ENCODE peak calls at places on chromosomes 16 and 17, in six cellular contexts. One of them, this sample, is unnamed.

GRCh38 chr17:34990921-34991365 is 10.6 kb downstream of the LIG3 start:
- DNase-seq in iPS-NIHi11: no peak
- DNase-seq in activated CD4-positive, alpha-beta T cell treated with anti-CD3 and anti-CD28 coated beads, Interleukin-2, amount 50 U/mL, for 48 hours: no peak
- DNase-seq in activated gamma-delta T cell treated with Interleukin-2 at 50 U/mL for 16 hours: no peak
- DNase-seq in naive thymus-derived CD4-positive, alpha-beta T cell: no peak
- DNase-seq in stimulated activated CD4-positive, alpha-beta T cell treated with anti-CD3 and anti-CD28 coated beads, Interleukin-2, amount 100 ng/mL, for 24 hours: no peak
- DNase-seq in this sample: no peak

GRCh38 chr16:28546626-28547025 is 7.1 kb upstream of the SGF29 start:
- DNase-seq in iPS-NIHi11: no peak
- DNase-seq in activated CD4-positive, alpha-beta T cell treated with anti-CD3 and anti-CD28 coated beads, Interleukin-2, amount 50 U/mL, for 48 hours: no peak
- DNase-seq in activated gamma-delta T cell treated with Interleukin-2 at 50 U/mL for 16 hours: no peak
- DNase-seq in naive thymus-derived CD4-positive, alpha-beta T cell: no peak
- DNase-seq in stimulated activated CD4-positive, alpha-beta T cell treated with anti-CD3 and anti-CD28 coated beads, Interleukin-2, amount 100 ng/mL, for 24 hours: no peak
- DNase-seq in this sample: no peak

GRCh38 chr17:66673668-66674276 is 161.1 kb upstream of the CACNG5 start:
- DNase-seq in iPS-NIHi11: peak; percentile 55
- DNase-seq in activated CD4-positive, alpha-beta T cell treated with anti-CD3 and anti-CD28 coated beads, Interleukin-2, amount 50 U/mL, for 48 hours: no peak
- DNase-seq in activated gamma-delta T cell treated with Interleukin-2 at 50 U/mL for 16 hours: peak; percentile 30
- DNase-seq in naive thymus-derived CD4-positive, alpha-beta T cell: peak; percentile 76
- DNase-seq in stimulated activated CD4-positive, alpha-beta T cell treated with anti-CD3 and anti-CD28 coated beads, Interleukin-2, amount 100 ng/mL, for 24 hours: peak; percentile 39
- DNase-seq in this sample: peak; percentile 57

GRCh38 chr17:27322026-27322425 is 28.1 kb downstream of the WSB1 start:
- DNase-seq in iPS-NIHi11: no peak
- DNase-seq in activated CD4-positive, alpha-beta T cell treated with anti-CD3 and anti-CD28 coated beads, Interleukin-2, amount 50 U/mL, for 48 hours: no peak
- DNase-seq in activated gamma-delta T cell treated with Interleukin-2 at 50 U/mL for 16 hours: no peak
- DNase-seq in naive thymus-derived CD4-positive, alpha-beta T cell: no peak
- DNase-seq in stimulated activated CD4-positive, alpha-beta T cell treated with anti-CD3 and anti-CD28 coated beads, Interleukin-2, amount 100 ng/mL, for 24 hours: peak; percentile 2
- DNase-seq in this sample: no peak

GRCh38 chr16:55815320-55815719 is 17.6 kb downstream of the CES1 start:
- DNase-seq in iPS-NIHi11: no peak
- DNase-seq in activated CD4-positive, alpha-beta T cell treated with anti-CD3 and anti-CD28 coated beads, Interleukin-2, amount 50 U/mL, for 48 hours: no peak
- DNase-seq in activated gamma-delta T cell treated with Interleukin-2 at 50 U/mL for 16 hours: no peak
- DNase-seq in naive thymus-derived CD4-positive, alpha-beta T cell: no peak
- DNase-seq in stimulated activated CD4-positive, alpha-beta T cell treated with anti-CD3 and anti-CD28 coated beads, Interleukin-2, amount 100 ng/mL, for 24 hours: peak; percentile 14
- DNase-seq in this sample: no peak

GRCh38 chr16:58586340-58587030 is 43.1 kb downstream of the CNOT1 start:
- DNase-seq in iPS-NIHi11: no peak
- DNase-seq in activated CD4-positive, alpha-beta T cell treated with anti-CD3 and anti-CD28 coated beads, Interleukin-2, amount 50 U/mL, for 48 hours: no peak
- DNase-seq in activated gamma-delta T cell treated with Interleukin-2 at 50 U/mL for 16 hours: no peak
- DNase-seq in naive thymus-derived CD4-positive, alpha-beta T cell: no peak
- DNase-seq in stimulated activated CD4-positive, alpha-beta T cell treated with anti-CD3 and anti-CD28 coated beads, Interleukin-2, amount 100 ng/mL, for 24 hours: no peak
- DNase-seq in this sample: no peak

GRCh38 chr16:4700380-4700996 is 7.1 kb downstream of the NUDT16L1 start:
- DNase-seq in iPS-NIHi11: peak; percentile 4
- DNase-seq in activated CD4-positive, alpha-beta T cell treated with anti-CD3 and anti-CD28 coated beads, Interleukin-2, amount 50 U/mL, for 48 hours: no peak
- DNase-seq in activated gamma-delta T cell treated with Interleukin-2 at 50 U/mL for 16 hours: peak; percentile 36
- DNase-seq in naive thymus-derived CD4-positive, alpha-beta T cell: no peak
- DNase-seq in stimulated activated CD4-positive, alpha-beta T cell treated with anti-CD3 and anti-CD28 coated beads, Interleukin-2, amount 100 ng/mL, for 24 hours: no peak
- DNase-seq in this sample: no peak

GRCh38 chr16:89920723-89921122 is 2.1 kb downstream of the MC1R start:
- DNase-seq in iPS-NIHi11: no peak
- DNase-seq in activated CD4-positive, alpha-beta T cell treated with anti-CD3 and anti-CD28 coated beads, Interleukin-2, amount 50 U/mL, for 48 hours: no peak
- DNase-seq in activated gamma-delta T cell treated with Interleukin-2 at 50 U/mL for 16 hours: no peak
- DNase-seq in naive thymus-derived CD4-positive, alpha-beta T cell: no peak
- DNase-seq in stimulated activated CD4-positive, alpha-beta T cell treated with anti-CD3 and anti-CD28 coated beads, Interleukin-2, amount 100 ng/mL, for 24 hours: no peak
- DNase-seq in this sample: no peak

GRCh38 chr17:42081516-42082129 is 16.6 kb downstream of the ZNF385C start:
- DNase-seq in iPS-NIHi11: no peak
- DNase-seq in activated CD4-positive, alpha-beta T cell treated with anti-CD3 and anti-CD28 coated beads, Interleukin-2, amount 50 U/mL, for 48 hours: no peak
- DNase-seq in activated gamma-delta T cell treated with Interleukin-2 at 50 U/mL for 16 hours: no peak
- DNase-seq in naive thymus-derived CD4-positive, alpha-beta T cell: no peak
- DNase-seq in stimulated activated CD4-positive, alpha-beta T cell treated with anti-CD3 and anti-CD28 coated beads, Interleukin-2, amount 100 ng/mL, for 24 hours: no peak
- DNase-seq in this sample: no peak

GRCh38 chr16:69848635-69849545 is 86.8 kb downstream of the WWP2 start:
- DNase-seq in iPS-NIHi11: no peak
- DNase-seq in activated CD4-positive, alpha-beta T cell treated with anti-CD3 and anti-CD28 coated beads, Interleukin-2, amount 50 U/mL, for 48 hours: no peak
- DNase-seq in activated gamma-delta T cell treated with Interleukin-2 at 50 U/mL for 16 hours: no peak
- DNase-seq in naive thymus-derived CD4-positive, alpha-beta T cell: no peak
- DNase-seq in stimulated activated CD4-positive, alpha-beta T cell treated with anti-CD3 and anti-CD28 coated beads, Interleukin-2, amount 100 ng/mL, for 24 hours: no peak
- DNase-seq in this sample: no peak

GRCh38 chr17:33674685-33675084 is 381.6 kb upstream of the ASIC2 start:
- DNase-seq in iPS-NIHi11: peak; percentile 83
- DNase-seq in activated CD4-positive, alpha-beta T cell treated with anti-CD3 and anti-CD28 coated beads, Interleukin-2, amount 50 U/mL, for 48 hours: peak; percentile 36
- DNase-seq in activated gamma-delta T cell treated with Interleukin-2 at 50 U/mL for 16 hours: peak; percentile 20
- DNase-seq in naive thymus-derived CD4-positive, alpha-beta T cell: no peak
- DNase-seq in stimulated activated CD4-positive, alpha-beta T cell treated with anti-CD3 and anti-CD28 coated beads, Interleukin-2, amount 100 ng/mL, for 24 hours: peak; percentile 37
- DNase-seq in this sample: peak; percentile 67

GRCh38 chr16:9139965-9140364 is 48.5 kb downstream of the HAPSTR1 start:
- DNase-seq in iPS-NIHi11: peak; percentile 58
- DNase-seq in activated CD4-positive, alpha-beta T cell treated with anti-CD3 and anti-CD28 coated beads, Interleukin-2, amount 50 U/mL, for 48 hours: no peak
- DNase-seq in activated gamma-delta T cell treated with Interleukin-2 at 50 U/mL for 16 hours: no peak
- DNase-seq in naive thymus-derived CD4-positive, alpha-beta T cell: no peak
- DNase-seq in stimulated activated CD4-positive, alpha-beta T cell treated with anti-CD3 and anti-CD28 coated beads, Interleukin-2, amount 100 ng/mL, for 24 hours: no peak
- DNase-seq in this sample: peak; percentile 39

GRCh38 chr17:62666061-62666800 is 38.8 kb downstream of the MRC2 start:
- DNase-seq in iPS-NIHi11: no peak
- DNase-seq in activated CD4-positive, alpha-beta T cell treated with anti-CD3 and anti-CD28 coated beads, Interleukin-2, amount 50 U/mL, for 48 hours: no peak
- DNase-seq in activated gamma-delta T cell treated with Interleukin-2 at 50 U/mL for 16 hours: no peak
- DNase-seq in naive thymus-derived CD4-positive, alpha-beta T cell: no peak
- DNase-seq in stimulated activated CD4-positive, alpha-beta T cell treated with anti-CD3 and anti-CD28 coated beads, Interleukin-2, amount 100 ng/mL, for 24 hours: no peak
- DNase-seq in this sample: no peak

GRCh38 chr17:39244016-39244599 is 18.4 kb upstream of the STAC2 start:
- DNase-seq in iPS-NIHi11: no peak
- DNase-seq in activated CD4-positive, alpha-beta T cell treated with anti-CD3 and anti-CD28 coated beads, Interleukin-2, amount 50 U/mL, for 48 hours: no peak
- DNase-seq in activated gamma-delta T cell treated with Interleukin-2 at 50 U/mL for 16 hours: no peak
- DNase-seq in naive thymus-derived CD4-positive, alpha-beta T cell: no peak
- DNase-seq in stimulated activated CD4-positive, alpha-beta T cell treated with anti-CD3 and anti-CD28 coated beads, Interleukin-2, amount 100 ng/mL, for 24 hours: no peak
- DNase-seq in this sample: no peak

GRCh38 chr17:63843387-63844292 is 1.2 kb upstream of the SMARCD2 start:
- DNase-seq in iPS-NIHi11: no peak
- DNase-seq in activated CD4-positive, alpha-beta T cell treated with anti-CD3 and anti-CD28 coated beads, Interleukin-2, amount 50 U/mL, for 48 hours: peak; percentile 40
- DNase-seq in activated gamma-delta T cell treated with Interleukin-2 at 50 U/mL for 16 hours: no peak
- DNase-seq in naive thymus-derived CD4-positive, alpha-beta T cell: no peak
- DNase-seq in stimulated activated CD4-positive, alpha-beta T cell treated with anti-CD3 and anti-CD28 coated beads, Interleukin-2, amount 100 ng/mL, for 24 hours: peak; percentile 45
- DNase-seq in this sample: no peak

GRCh38 chr17:79413591-79413990 is 197.3 kb downstream of the RBFOX3 start:
- DNase-seq in iPS-NIHi11: no peak
- DNase-seq in activated CD4-positive, alpha-beta T cell treated with anti-CD3 and anti-CD28 coated beads, Interleukin-2, amount 50 U/mL, for 48 hours: no peak
- DNase-seq in activated gamma-delta T cell treated with Interleukin-2 at 50 U/mL for 16 hours: no peak
- DNase-seq in naive thymus-derived CD4-positive, alpha-beta T cell: no peak
- DNase-seq in stimulated activated CD4-positive, alpha-beta T cell treated with anti-CD3 and anti-CD28 coated beads, Interleukin-2, amount 100 ng/mL, for 24 hours: no peak
- DNase-seq in this sample: no peak

GRCh38 chr16:56477096-56477878 is 25.9 kb downstream of the OGFOD1 start:
- DNase-seq in iPS-NIHi11: peak; percentile 18
- DNase-seq in activated CD4-positive, alpha-beta T cell treated with anti-CD3 and anti-CD28 coated beads, Interleukin-2, amount 50 U/mL, for 48 hours: no peak
- DNase-seq in activated gamma-delta T cell treated with Interleukin-2 at 50 U/mL for 16 hours: no peak
- DNase-seq in naive thymus-derived CD4-positive, alpha-beta T cell: no peak
- DNase-seq in stimulated activated CD4-positive, alpha-beta T cell treated with anti-CD3 and anti-CD28 coated beads, Interleukin-2, amount 100 ng/mL, for 24 hours: peak; percentile 23
- DNase-seq in this sample: no peak

GRCh38 chr17:41466988-41467387 is at the start of gene KRT32:
- DNase-seq in iPS-NIHi11: no peak
- DNase-seq in activated CD4-positive, alpha-beta T cell treated with anti-CD3 and anti-CD28 coated beads, Interleukin-2, amount 50 U/mL, for 48 hours: no peak
- DNase-seq in activated gamma-delta T cell treated with Interleukin-2 at 50 U/mL for 16 hours: no peak
- DNase-seq in naive thymus-derived CD4-positive, alpha-beta T cell: no peak
- DNase-seq in stimulated activated CD4-positive, alpha-beta T cell treated with anti-CD3 and anti-CD28 coated beads, Interleukin-2, amount 100 ng/mL, for 24 hours: no peak
- DNase-seq in this sample: no peak

GRCh38 chr16:12184419-12184831 is 207.9 kb downstream of the SNX29 start:
- DNase-seq in iPS-NIHi11: peak; percentile 27
- DNase-seq in activated CD4-positive, alpha-beta T cell treated with anti-CD3 and anti-CD28 coated beads, Interleukin-2, amount 50 U/mL, for 48 hours: no peak
- DNase-seq in activated gamma-delta T cell treated with Interleukin-2 at 50 U/mL for 16 hours: no peak
- DNase-seq in naive thymus-derived CD4-positive, alpha-beta T cell: no peak
- DNase-seq in stimulated activated CD4-positive, alpha-beta T cell treated with anti-CD3 and anti-CD28 coated beads, Interleukin-2, amount 100 ng/mL, for 24 hours: no peak
- DNase-seq in this sample: no peak

GRCh38 chr17:64455993-64456885 is 7.3 kb downstream of the MILR1 start:
- DNase-seq in iPS-NIHi11: no peak
- DNase-seq in activated CD4-positive, alpha-beta T cell treated with anti-CD3 and anti-CD28 coated beads, Interleukin-2, amount 50 U/mL, for 48 hours: no peak
- DNase-seq in activated gamma-delta T cell treated with Interleukin-2 at 50 U/mL for 16 hours: no peak
- DNase-seq in naive thymus-derived CD4-positive, alpha-beta T cell: peak; percentile 7
- DNase-seq in stimulated activated CD4-positive, alpha-beta T cell treated with anti-CD3 and anti-CD28 coated beads, Interleukin-2, amount 100 ng/mL, for 24 hours: no peak
- DNase-seq in this sample: no peak

GRCh38 chr17:44000871-44001460 is 3.5 kb upstream of the NAGS start:
- DNase-seq in iPS-NIHi11: no peak
- DNase-seq in activated CD4-positive, alpha-beta T cell treated with anti-CD3 and anti-CD28 coated beads, Interleukin-2, amount 50 U/mL, for 48 hours: no peak
- DNase-seq in activated gamma-delta T cell treated with Interleukin-2 at 50 U/mL for 16 hours: no peak
- DNase-seq in naive thymus-derived CD4-positive, alpha-beta T cell: no peak
- DNase-seq in stimulated activated CD4-positive, alpha-beta T cell treated with anti-CD3 and anti-CD28 coated beads, Interleukin-2, amount 100 ng/mL, for 24 hours: no peak
- DNase-seq in this sample: no peak

GRCh38 chr16:78292726-78293380 is 193.4 kb downstream of the WWOX start:
- DNase-seq in iPS-NIHi11: no peak
- DNase-seq in activated CD4-positive, alpha-beta T cell treated with anti-CD3 and anti-CD28 coated beads, Interleukin-2, amount 50 U/mL, for 48 hours: no peak
- DNase-seq in activated gamma-delta T cell treated with Interleukin-2 at 50 U/mL for 16 hours: no peak
- DNase-seq in naive thymus-derived CD4-positive, alpha-beta T cell: no peak
- DNase-seq in stimulated activated CD4-positive, alpha-beta T cell treated with anti-CD3 and anti-CD28 coated beads, Interleukin-2, amount 100 ng/mL, for 24 hours: no peak
- DNase-seq in this sample: peak; percentile 54

GRCh38 chr17:83136156-83136555 is 56.7 kb downstream of the METRNL start:
- DNase-seq in iPS-NIHi11: no peak
- DNase-seq in activated CD4-positive, alpha-beta T cell treated with anti-CD3 and anti-CD28 coated beads, Interleukin-2, amount 50 U/mL, for 48 hours: no peak
- DNase-seq in activated gamma-delta T cell treated with Interleukin-2 at 50 U/mL for 16 hours: no peak
- DNase-seq in naive thymus-derived CD4-positive, alpha-beta T cell: no peak
- DNase-seq in stimulated activated CD4-positive, alpha-beta T cell treated with anti-CD3 and anti-CD28 coated beads, Interleukin-2, amount 100 ng/mL, for 24 hours: no peak
- DNase-seq in this sample: no peak

GRCh38 chr17:17098426-17099035 is 56.3 kb downstream of the MPRIP start:
- DNase-seq in iPS-NIHi11: no peak
- DNase-seq in activated CD4-positive, alpha-beta T cell treated with anti-CD3 and anti-CD28 coated beads, Interleukin-2, amount 50 U/mL, for 48 hours: no peak
- DNase-seq in activated gamma-delta T cell treated with Interleukin-2 at 50 U/mL for 16 hours: no peak
- DNase-seq in naive thymus-derived CD4-positive, alpha-beta T cell: no peak
- DNase-seq in stimulated activated CD4-positive, alpha-beta T cell treated with anti-CD3 and anti-CD28 coated beads, Interleukin-2, amount 100 ng/mL, for 24 hours: no peak
- DNase-seq in this sample: no peak

GRCh38 chr17:44097110-44097810 is 26.2 kb downstream of the HDAC5 start:
- DNase-seq in iPS-NIHi11: no peak
- DNase-seq in activated CD4-positive, alpha-beta T cell treated with anti-CD3 and anti-CD28 coated beads, Interleukin-2, amount 50 U/mL, for 48 hours: no peak
- DNase-seq in activated gamma-delta T cell treated with Interleukin-2 at 50 U/mL for 16 hours: no peak
- DNase-seq in naive thymus-derived CD4-positive, alpha-beta T cell: no peak
- DNase-seq in stimulated activated CD4-positive, alpha-beta T cell treated with anti-CD3 and anti-CD28 coated beads, Interleukin-2, amount 100 ng/mL, for 24 hours: no peak
- DNase-seq in this sample: no peak

GRCh38 chr16:81678326-81679095 is 100.6 kb upstream of the PLCG2 start:
- DNase-seq in iPS-NIHi11: no peak
- DNase-seq in activated CD4-positive, alpha-beta T cell treated with anti-CD3 and anti-CD28 coated beads, Interleukin-2, amount 50 U/mL, for 48 hours: no peak
- DNase-seq in activated gamma-delta T cell treated with Interleukin-2 at 50 U/mL for 16 hours: no peak
- DNase-seq in naive thymus-derived CD4-positive, alpha-beta T cell: no peak
- DNase-seq in stimulated activated CD4-positive, alpha-beta T cell treated with anti-CD3 and anti-CD28 coated beads, Interleukin-2, amount 100 ng/mL, for 24 hours: no peak
- DNase-seq in this sample: no peak

GRCh38 chr17:74798239-74798707 is 22.1 kb upstream of the NAT9 start:
- DNase-seq in iPS-NIHi11: no peak
- DNase-seq in activated CD4-positive, alpha-beta T cell treated with anti-CD3 and anti-CD28 coated beads, Interleukin-2, amount 50 U/mL, for 48 hours: no peak
- DNase-seq in activated gamma-delta T cell treated with Interleukin-2 at 50 U/mL for 16 hours: no peak
- DNase-seq in naive thymus-derived CD4-positive, alpha-beta T cell: no peak
- DNase-seq in stimulated activated CD4-positive, alpha-beta T cell treated with anti-CD3 and anti-CD28 coated beads, Interleukin-2, amount 100 ng/mL, for 24 hours: no peak
- DNase-seq in this sample: no peak

GRCh38 chr16:83615981-83616380 is 191.8 kb upstream of the HSBP1 start:
- DNase-seq in iPS-NIHi11: no peak
- DNase-seq in activated CD4-positive, alpha-beta T cell treated with anti-CD3 and anti-CD28 coated beads, Interleukin-2, amount 50 U/mL, for 48 hours: no peak
- DNase-seq in activated gamma-delta T cell treated with Interleukin-2 at 50 U/mL for 16 hours: no peak
- DNase-seq in naive thymus-derived CD4-positive, alpha-beta T cell: no peak
- DNase-seq in stimulated activated CD4-positive, alpha-beta T cell treated with anti-CD3 and anti-CD28 coated beads, Interleukin-2, amount 100 ng/mL, for 24 hours: no peak
- DNase-seq in this sample: no peak

GRCh38 chr16:13453938-13454553 is 465.9 kb upstream of the ERCC4 start:
- DNase-seq in iPS-NIHi11: peak; percentile 34
- DNase-seq in activated CD4-positive, alpha-beta T cell treated with anti-CD3 and anti-CD28 coated beads, Interleukin-2, amount 50 U/mL, for 48 hours: peak; percentile 16
- DNase-seq in activated gamma-delta T cell treated with Interleukin-2 at 50 U/mL for 16 hours: no peak
- DNase-seq in naive thymus-derived CD4-positive, alpha-beta T cell: no peak
- DNase-seq in stimulated activated CD4-positive, alpha-beta T cell treated with anti-CD3 and anti-CD28 coated beads, Interleukin-2, amount 100 ng/mL, for 24 hours: peak; percentile 26
- DNase-seq in this sample: peak; percentile 52

This sample was measured in Calu3.